ENCODE peak calls at places on chromosomes 1 and 21, in ten cellular contexts. G is AG04450, S is RWPE1, H is pancreas, Y is WERI-Rb-1, C is left lung, K is psoas muscle, V is lower lobe of right lung, B is fibroblast of lung, R is breast epithelium. X is an unnamed sample.
A peak's percentile ranks its signal among the peaks of the same experiment; 100 is the strongest.

GRCh38 chr1:94792876-94793605 is 27.1 kb upstream of the SLC44A3 start:
- DNase-seq in G (no peak), S (no peak), H (no peak), Y (no peak), C (no peak), K (no peak), V (no peak), B (peak; percentile 91), R (no peak), X (no peak)

GRCh38 chr21:45644041-45644906 is 749 bp downstream of the PCBP3 start:
- DNase-seq in G (no peak), S (no peak), H (no peak), Y (no peak), C (no peak), K (no peak), V (no peak), B (no peak), R (no peak), X (no peak)

GRCh38 chr1:87410771-87411170 is 82.1 kb downstream of the LMO4 start:
- DNase-seq in G (no peak), S (no peak), H (no peak), Y (no peak), C (peak; percentile 39), K (peak; percentile 58), V (no peak), B (no peak), R (no peak), X (no peak)

GRCh38 chr1:4527819-4528218 is 126.6 kb upstream of the AJAP1 start:
- DNase-seq in G (no peak), S (no peak), H (no peak), Y (no peak), C (no peak), K (no peak), V (no peak), B (no peak), R (no peak), X (no peak)

GRCh38 chr1:66294692-66295384 is 239.1 kb upstream of the SGIP1 start:
- DNase-seq in G (no peak), S (peak; percentile 73), H (no peak), Y (no peak), C (no peak), K (no peak), V (no peak), B (peak; percentile 78), R (no peak), X (no peak)

GRCh38 chr1:202349263-202349928 is 897 bp downstream of the PPP1R12B start:
- DNase-seq in G (no peak), S (no peak), H (no peak), Y (no peak), C (no peak), K (no peak), V (no peak), B (peak; percentile 67), R (no peak), X (no peak)

GRCh38 chr21:39911792-39912191 is 44.6 kb downstream of the PCP4 start:
- DNase-seq in G (no peak), S (no peak), H (no peak), Y (no peak), C (no peak), K (no peak), V (no peak), B (no peak), R (no peak), X (no peak)

GRCh38 chr1:41108696-41109284 is 87.3 kb upstream of the SLFNL1 start:
- DNase-seq in G (no peak), S (no peak), H (no peak), Y (no peak), C (no peak), K (no peak), V (no peak), B (peak; percentile 52), R (no peak), X (no peak)

DNA sequence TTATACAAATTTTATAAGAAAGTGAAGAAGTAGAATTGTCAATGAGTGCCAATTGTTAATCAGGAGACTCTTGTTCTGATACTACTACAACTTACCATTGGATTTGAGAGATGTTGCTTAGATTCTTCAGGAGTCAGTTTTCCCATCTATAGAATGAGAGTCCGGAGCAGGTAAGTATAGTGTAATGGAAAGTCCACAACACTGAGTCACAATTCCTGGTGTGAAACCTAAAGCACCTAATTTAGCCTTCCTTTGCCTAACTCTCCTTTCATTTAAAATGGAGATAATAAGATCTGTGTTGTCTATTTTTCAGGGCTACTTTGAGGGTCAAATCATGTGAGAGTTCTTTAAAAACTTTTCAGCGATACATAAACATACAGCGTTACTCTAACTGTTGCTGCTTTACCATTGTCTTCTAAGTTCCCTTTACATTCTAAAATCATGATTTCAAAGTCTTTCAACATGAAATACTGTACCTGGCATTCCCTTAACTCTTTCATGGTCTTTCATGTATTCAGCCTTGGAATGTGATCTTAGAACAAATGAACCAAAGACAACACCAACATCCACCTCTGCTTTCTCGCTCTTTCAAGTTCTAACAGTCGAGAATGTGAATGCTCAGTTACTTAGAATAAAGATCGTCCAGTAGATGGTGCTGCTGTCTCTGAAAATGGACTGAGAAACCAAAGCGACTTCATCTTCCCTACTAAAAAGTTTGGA is 90.9 kb downstream of the SLC30A10 start:
- DNase-seq in G (peak; percentile 10), S (peak; percentile 53), H (no peak), Y (peak; percentile 34), C (no peak), K (no peak), V (no peak), B (peak; percentile 50), R (no peak), X (no peak)
- TF ChIP-seq CTCF in G (peak; percentile 65), S (peak; percentile 60), H (peak; percentile 39), Y (peak; percentile 78), C (no peak), K (no peak), V (peak; percentile 35), B (peak; percentile 71), R (peak; percentile 16), X (no peak)

GRCh38 chr1:2422523-2422922 is 10.2 kb upstream of the PEX10 start:
- DNase-seq in G (no peak), S (no peak), H (no peak), Y (no peak), C (no peak), K (no peak), V (no peak), B (no peak), R (no peak), X (no peak)

GRCh38 chr1:2428490-2428889 is 16.1 kb upstream of the PEX10 start:
- DNase-seq in G (no peak), S (peak; percentile 78), H (no peak), Y (no peak), C (no peak), K (no peak), V (no peak), B (no peak), R (no peak), X (no peak)

GRCh38 chr1:2427976-2428375 is 15.6 kb upstream of the PEX10 start:
- DNase-seq in G (no peak), S (no peak), H (no peak), Y (no peak), C (no peak), K (no peak), V (no peak), B (no peak), R (no peak), X (no peak)

GRCh38 chr1:2427051-2427450 is 14.7 kb upstream of the PEX10 start:
- DNase-seq in G (no peak), S (no peak), H (no peak), Y (no peak), C (no peak), K (no peak), V (no peak), B (no peak), R (no peak), X (no peak)

DNA sequence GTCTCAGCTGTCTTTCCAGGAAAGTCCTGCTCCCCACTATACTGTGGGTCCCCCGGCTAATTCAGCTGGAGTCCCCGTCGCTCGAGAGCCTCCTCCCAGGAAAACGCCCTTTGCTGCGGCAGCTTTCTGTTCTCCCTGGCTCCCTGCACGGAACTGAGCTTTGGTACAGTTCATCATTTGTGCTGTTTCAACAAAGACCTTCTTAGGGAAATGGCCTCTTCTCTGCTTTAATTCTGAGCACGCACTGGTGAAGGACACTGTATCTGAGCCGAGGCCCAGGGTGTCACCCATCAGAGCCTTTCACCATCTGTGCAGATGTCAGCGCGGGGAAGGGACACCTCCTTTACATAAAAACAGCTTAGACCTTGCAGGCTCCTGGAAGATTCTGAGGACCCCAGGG is 13.5 kb upstream of the PEX10 start:
- DNase-seq in G (no peak), S (no peak), H (no peak), Y (no peak), C (no peak), K (no peak), V (no peak), B (no peak), R (no peak), X (no peak)
- H3K27ac ChIP-seq in G (no peak overlapping the region), S (peak overlapping the region; percentile 96), H (no peak overlapping the region), Y (peak overlapping the region; percentile 46), C (no peak overlapping the region), K (no peak overlapping the region), V (no peak overlapping the region), B (no peak overlapping the region), R (no peak overlapping the region), X (no peak overlapping the region)

DNA sequence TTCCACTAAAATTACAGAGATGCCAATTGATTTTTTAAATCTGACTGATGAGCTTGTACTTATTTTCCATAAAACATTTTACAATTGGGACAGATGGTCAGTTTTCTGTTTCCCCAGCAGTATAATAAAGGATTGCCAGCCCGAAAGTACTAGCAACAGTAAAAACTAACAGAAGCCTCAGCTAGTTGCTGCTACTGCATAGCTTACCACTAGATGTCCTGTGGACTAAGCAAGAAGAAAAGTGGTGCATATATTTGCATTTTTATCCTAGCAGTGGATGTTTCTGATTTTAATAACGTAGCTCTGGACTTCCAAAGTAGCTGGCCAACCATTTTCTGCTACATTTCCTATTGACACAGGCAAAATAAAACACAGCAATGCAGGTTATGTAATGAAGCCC is 241.5 kb downstream of the BARHL2 start:
- DNase-seq in G (no peak), S (no peak), H (no peak), Y (no peak), C (no peak), K (no peak), V (no peak), B (peak; percentile 2), R (no peak), X (no peak)
- TF ChIP-seq CTCF in G (peak; percentile 23), S (no peak), H (no peak), Y (peak; percentile 42), C (no peak), K (no peak), V (no peak), B (peak; percentile 7), R (no peak), X (no peak)

GRCh38 chr1:52907812-52908153 is 13.8 kb downstream of the ECHDC2 start:
- DNase-seq in G (no peak), S (no peak), H (no peak), Y (no peak), C (no peak), K (no peak), V (no peak), B (no peak), R (no peak), X (no peak)

GRCh38 chr1:52906135-52906603 is 15.4 kb downstream of the ECHDC2 start:
- DNase-seq in G (no peak), S (no peak), H (no peak), Y (no peak), C (no peak), K (peak; percentile 62), V (no peak), B (no peak), R (no peak), X (no peak)

GRCh38 chr1:52907068-52907811 is 14.3 kb downstream of the ECHDC2 start:
- DNase-seq in G (no peak), S (peak; percentile 41), H (no peak), Y (no peak), C (no peak), K (no peak), V (no peak), B (no peak), R (no peak), X (no peak)

GRCh38 chr1:52904590-52905375 is 16.8 kb downstream of the ECHDC2 start:
- DNase-seq in G (no peak), S (peak; percentile 66), H (no peak), Y (peak; percentile 86), C (no peak), K (no peak), V (no peak), B (peak; percentile 15), R (no peak), X (peak; percentile 27)

GRCh38 chr1:52905376-52905698 is 16.2 kb downstream of the ECHDC2 start:
- DNase-seq in G (no peak), S (no peak), H (no peak), Y (peak; percentile 30), C (no peak), K (peak; percentile 80), V (no peak), B (no peak), R (no peak), X (no peak)
- H3K27ac ChIP-seq in G (no peak overlapping the region), S (no peak overlapping the region), H (no peak overlapping the region), Y (peak overlapping the region; percentile 72), C (no peak overlapping the region), K (peak overlapping the region; percentile 80), V (no peak overlapping the region), B (no peak overlapping the region), R (no peak overlapping the region), X (no peak overlapping the region)

X was measured in CD4-positive, alpha-beta T cell.